ENCODE peak calls at places on chromosome 12, in six cellular contexts. A is stomach, U is ascending aorta, N is chondrocyte, K is Calu3, S is GM20000. V is an unnamed sample.

GRCh38 chr12:69019082-69019481 is 86.1 kb upstream of the CPM start:
- DNase-seq in A (no peak), U (no peak), N (no peak), K (no peak), S (no peak), V (no peak)

GRCh38 chr12:51866324-51866723 is 17.8 kb upstream of the FIGNL2 start:
- DNase-seq in A (no peak), U (no peak), N (no peak), K (no peak), S (no peak), V (no peak)

GRCh38 chr12:124286414-124286813 is 8.5 kb upstream of the RFLNA start:
- DNase-seq in A (no peak), U (no peak), N (peak), K (peak), S (no peak), V (no peak)

GRCh38 chr12:48795550-48796455 is 6.9 kb upstream of the ADCY6 start:
- DNase-seq in A (peak), U (no peak), N (no peak), K (peak), S (peak), V (peak)

GRCh38 chr12:116332705-116333380 is 55.4 kb upstream of the MED13L start:
- DNase-seq in A (no peak), U (no peak), N (no peak), K (no peak), S (no peak), V (no peak)

GRCh38 chr12:57237952-57238853 is 8.7 kb downstream of the SHMT2 start:
- DNase-seq in A (no peak), U (no peak), N (peak), K (no peak), S (peak), V (no peak)

GRCh38 chr12:52684431-52684830 is 4.2 kb upstream of the KRT1 start:
- DNase-seq in A (no peak), U (no peak), N (no peak), K (no peak), S (no peak), V (no peak)

GRCh38 chr12:66065623-66066022 is 64.9 kb downstream of the LLPH start:
- DNase-seq in A (no peak), U (no peak), N (no peak), K (no peak), S (no peak), V (no peak)

GRCh38 chr12:54282949-54283593 is 2.5 kb downstream of the HNRNPA1 start:
- DNase-seq in A (no peak), U (no peak), N (no peak), K (no peak), S (no peak), V (no peak)

DNA sequence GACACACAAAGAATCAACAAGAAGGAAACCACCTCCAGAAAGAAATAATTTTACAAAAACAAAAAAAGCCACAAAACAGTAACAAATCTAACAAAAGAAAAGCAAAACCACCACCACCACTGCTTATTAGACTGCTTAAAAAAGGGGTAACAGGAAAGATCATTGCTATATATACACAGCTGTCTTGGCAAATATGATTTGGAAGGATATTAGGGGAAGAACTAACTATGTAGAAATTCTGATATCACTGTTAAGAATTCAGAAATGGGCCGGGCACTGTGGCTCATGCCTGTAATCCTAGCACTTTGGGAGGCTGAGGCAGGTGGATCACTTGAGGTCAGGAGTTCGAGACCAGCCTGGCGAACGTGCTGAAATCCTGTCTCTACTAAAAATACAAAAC is 92.5 kb downstream of the DENND5B start:
- DNase-seq in A (no peak), U (no peak), N (no peak), K (no peak), S (no peak), V (no peak)
- TF ChIP-seq CTCF in A (no peak), U (no peak), N (no peak), K (no peak), S (no peak), V (no peak)

DNA sequence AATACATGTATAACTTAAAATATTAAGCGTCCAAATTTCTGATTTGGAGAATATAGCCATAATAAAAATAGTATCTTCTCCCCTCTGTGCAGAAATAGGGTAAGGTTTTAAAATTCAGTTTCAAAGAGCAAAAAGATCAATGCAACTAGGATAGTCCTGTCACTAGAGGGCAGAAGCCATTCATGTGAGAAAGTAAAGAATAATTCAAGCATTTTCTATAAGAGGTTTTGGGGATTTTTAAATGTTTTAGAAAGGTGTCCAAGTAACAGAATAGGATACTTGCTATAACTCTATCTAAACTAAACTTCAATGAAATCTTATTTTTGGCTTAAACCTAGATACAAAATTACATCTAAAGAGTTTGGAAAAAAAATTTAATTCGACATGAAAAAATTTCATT is 50.3 kb downstream of the ADAMTS20 start:
- DNase-seq in A (no peak), U (no peak), N (no peak), K (no peak), S (peak), V (no peak)
- TF ChIP-seq CTCF in A (no peak), U (no peak), N (peak), K (no peak), S (no peak), V (peak)

GRCh38 chr12:75881910-75882309 is 149.7 kb downstream of the PHLDA1 start:
- DNase-seq in A (no peak), U (no peak), N (no peak), K (no peak), S (no peak), V (no peak)
- TF ChIP-seq CTCF in A (no peak), U (no peak), N (no peak), K (no peak), S (no peak), V (no peak)

GRCh38 chr12:47299586-47299985 is 219.8 kb upstream of the AMIGO2 start:
- DNase-seq in A (no peak), U (no peak), N (no peak), K (no peak), S (no peak), V (no peak)
- TF ChIP-seq CTCF in A (no peak), U (no peak), N (no peak), K (no peak), S (no peak), V (no peak)

GRCh38 chr12:100163416-100164152 is 20.9 kb upstream of the BLTP3B start:
- DNase-seq in A (peak), U (peak), N (no peak), K (peak), S (peak), V (peak)
- TF ChIP-seq CTCF in A (no peak), U (peak), N (peak), K (no peak), S (no peak), V (no peak)

DNA sequence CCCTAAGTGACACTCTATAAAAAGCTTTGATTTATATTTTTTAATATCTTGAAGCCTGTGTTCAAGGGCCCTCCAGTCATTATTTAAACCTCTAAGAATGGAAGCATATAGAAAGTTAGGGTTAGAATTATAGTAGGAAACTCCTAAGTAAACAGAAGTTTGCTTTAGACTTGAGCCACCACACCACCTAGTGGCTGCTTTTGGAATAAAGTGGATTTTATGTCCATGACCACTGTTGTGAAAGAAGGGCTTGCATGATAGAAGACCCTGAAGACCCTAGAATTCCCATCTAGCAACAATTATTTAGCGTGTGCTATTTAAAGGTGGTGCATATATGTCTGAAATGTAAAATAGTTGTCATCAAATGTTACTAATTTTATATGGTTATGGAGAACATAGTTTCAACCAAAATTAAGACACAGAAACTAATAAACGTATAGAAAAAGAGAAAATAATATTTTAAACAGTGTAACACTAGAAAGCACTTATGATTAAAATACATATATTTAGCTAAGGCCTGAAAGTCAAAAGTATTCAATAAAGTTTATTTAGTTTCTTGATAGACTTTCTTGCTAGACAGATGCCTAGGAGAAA is 21.3 kb downstream of the LRRIQ1 start:
- DNase-seq in A (no peak), U (no peak), N (no peak), K (peak), S (peak), V (no peak)
- TF ChIP-seq CTCF in A (peak), U (peak), N (peak), K (peak), S (peak), V (peak)

DNA sequence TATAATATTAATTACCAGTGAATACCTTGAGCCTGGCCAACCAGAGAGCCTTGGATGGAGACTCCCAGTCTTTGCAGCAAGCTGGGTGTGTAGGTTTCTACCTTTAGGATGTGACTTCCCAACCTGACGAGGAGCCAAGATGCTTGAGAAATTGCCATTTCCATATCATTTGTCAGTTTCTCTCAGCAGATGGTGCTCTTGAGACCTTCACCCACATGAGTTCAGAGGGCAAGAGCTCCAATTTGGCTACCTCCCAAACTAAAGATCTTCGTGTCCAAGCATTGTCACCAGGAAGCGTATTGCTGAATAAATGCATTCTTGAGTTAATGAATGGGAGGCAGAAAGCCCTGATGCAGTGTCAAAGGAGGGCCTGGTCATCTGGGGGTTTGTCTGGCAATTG is 106.4 kb upstream of the TBX5 start:
- DNase-seq in A (no peak), U (no peak), N (no peak), K (no peak), S (no peak), V (no peak)
- TF ChIP-seq CTCF in A (no peak), U (no peak), N (no peak), K (no peak), S (no peak), V (no peak)